ENCODE peak calls at places on chromosomes 1 and 21, in eight cellular contexts. One of them, this sample, is unnamed.

GRCh38 chr1:198680174-198680871 is 41.5 kb downstream of the PTPRC start:
- DNase-seq in NCI-H1092: no peak
- DNase-seq in central memory CD4-positive, alpha-beta T cell: peak
- DNase-seq in type B pancreatic cell: no peak
- DNase-seq in midbrain: no peak
- DNase-seq in activated CD4-positive, CD25-positive, alpha-beta regulatory T cell treated with anti-CD3 and anti-CD28 coated beads, Interleukin-2, amount 50 U/mL, for 72 hours: no peak
- DNase-seq in LoVo: no peak
- DNase-seq in HuH-7.5: no peak
- DNase-seq in this sample: no peak

GRCh38 chr1:32702599-32703478 is at the start of gene SYNC:
- DNase-seq in NCI-H1092: no peak
- DNase-seq in central memory CD4-positive, alpha-beta T cell: no peak
- DNase-seq in type B pancreatic cell: no peak
- DNase-seq in midbrain: peak
- DNase-seq in activated CD4-positive, CD25-positive, alpha-beta regulatory T cell treated with anti-CD3 and anti-CD28 coated beads, Interleukin-2, amount 50 U/mL, for 72 hours: no peak
- DNase-seq in LoVo: peak
- DNase-seq in HuH-7.5: no peak
- DNase-seq in this sample: no peak

GRCh38 chr1:152185544-152186391 is 26.7 kb upstream of the RPTN start:
- DNase-seq in NCI-H1092: no peak
- DNase-seq in central memory CD4-positive, alpha-beta T cell: peak
- DNase-seq in type B pancreatic cell: no peak
- DNase-seq in midbrain: peak
- DNase-seq in activated CD4-positive, CD25-positive, alpha-beta regulatory T cell treated with anti-CD3 and anti-CD28 coated beads, Interleukin-2, amount 50 U/mL, for 72 hours: no peak
- DNase-seq in LoVo: peak
- DNase-seq in HuH-7.5: peak
- DNase-seq in this sample: peak

GRCh38 chr21:17467829-17468228 is 45.0 kb upstream of the CXADR start:
- DNase-seq in NCI-H1092: no peak
- DNase-seq in central memory CD4-positive, alpha-beta T cell: no peak
- DNase-seq in type B pancreatic cell: no peak
- DNase-seq in midbrain: no peak
- DNase-seq in activated CD4-positive, CD25-positive, alpha-beta regulatory T cell treated with anti-CD3 and anti-CD28 coated beads, Interleukin-2, amount 50 U/mL, for 72 hours: no peak
- DNase-seq in LoVo: no peak
- DNase-seq in HuH-7.5: no peak
- DNase-seq in this sample: no peak

GRCh38 chr1:243798726-243799125 is 51.3 kb downstream of the AKT3 start:
- DNase-seq in NCI-H1092: no peak
- DNase-seq in central memory CD4-positive, alpha-beta T cell: no peak
- DNase-seq in type B pancreatic cell: no peak
- DNase-seq in midbrain: no peak
- DNase-seq in activated CD4-positive, CD25-positive, alpha-beta regulatory T cell treated with anti-CD3 and anti-CD28 coated beads, Interleukin-2, amount 50 U/mL, for 72 hours: no peak
- DNase-seq in LoVo: no peak
- DNase-seq in HuH-7.5: no peak
- DNase-seq in this sample: no peak

GRCh38 chr1:16965486-16966067 is 14.8 kb downstream of the MFAP2 start:
- DNase-seq in NCI-H1092: no peak
- DNase-seq in central memory CD4-positive, alpha-beta T cell: no peak
- DNase-seq in type B pancreatic cell: no peak
- DNase-seq in midbrain: no peak
- DNase-seq in activated CD4-positive, CD25-positive, alpha-beta regulatory T cell treated with anti-CD3 and anti-CD28 coated beads, Interleukin-2, amount 50 U/mL, for 72 hours: no peak
- DNase-seq in LoVo: no peak
- DNase-seq in HuH-7.5: no peak
- DNase-seq in this sample: no peak

GRCh38 chr1:153344718-153345025 is 4.0 kb downstream of the PGLYRP4 start:
- DNase-seq in NCI-H1092: no peak
- DNase-seq in central memory CD4-positive, alpha-beta T cell: no peak
- DNase-seq in type B pancreatic cell: peak
- DNase-seq in midbrain: no peak
- DNase-seq in activated CD4-positive, CD25-positive, alpha-beta regulatory T cell treated with anti-CD3 and anti-CD28 coated beads, Interleukin-2, amount 50 U/mL, for 72 hours: no peak
- DNase-seq in LoVo: no peak
- DNase-seq in HuH-7.5: no peak
- DNase-seq in this sample: no peak

GRCh38 chr1:7579831-7580804 is 191.0 kb upstream of the VAMP3 start:
- DNase-seq in NCI-H1092: no peak
- DNase-seq in central memory CD4-positive, alpha-beta T cell: no peak
- DNase-seq in type B pancreatic cell: no peak
- DNase-seq in midbrain: no peak
- DNase-seq in activated CD4-positive, CD25-positive, alpha-beta regulatory T cell treated with anti-CD3 and anti-CD28 coated beads, Interleukin-2, amount 50 U/mL, for 72 hours: peak
- DNase-seq in LoVo: no peak
- DNase-seq in HuH-7.5: no peak
- DNase-seq in this sample: peak

This sample was measured in natural killer cell treated with Interleukin-12 subunit alpha and Interleukin-12 subunit beta and Interleukin-15 and Interleukin-18, amount 100 ng/mL, for 72 hours.